ENCODE peak calls at places on chromosomes 11 and 22, in ten cellular contexts. P is IMR-90, L is A549, H is HCT116, B is GM12865, R is pancreas, J is AG10803, S is astrocyte of the spinal cord, N is foreskin fibroblast, V is heart left ventricle. D is an unnamed sample.

GRCh38 chr11:108496643-108497256 is 1.4 kb downstream of the POGLUT3 start:
- DNase-seq in R (no peak), N (peak), L (no peak), H (no peak), P (peak), V (no peak), B (no peak), S (peak), J (peak), D (no peak)

GRCh38 chr22:32539631-32540449 is 65.2 kb downstream of the FBXO7 start:
- DNase-seq in L (peak), V (peak), N (no peak), P (no peak), B (peak), R (no peak), S (no peak), J (no peak), H (no peak), D (no peak)

GRCh38 chr11:66687831-66688281 is 10.2 kb upstream of the RBM4B start:
- DNase-seq in R (no peak), S (no peak), L (no peak), P (no peak), H (no peak), N (no peak), B (no peak), V (no peak), J (no peak), D (no peak)

GRCh38 chr22:23000657-23001439 is 69.5 kb upstream of the GNAZ start:
- DNase-seq in N (no peak), V (no peak), J (no peak), L (no peak), H (no peak), S (no peak), B (no peak), P (no peak), R (no peak), D (no peak)

GRCh38 chr22:46750861-46751260 is 11.6 kb upstream of the TBC1D22A start:
- DNase-seq in N (no peak), H (no peak), R (no peak), L (no peak), J (no peak), B (no peak), P (no peak), V (no peak), S (no peak), D (no peak)

GRCh38 chr22:25940479-25940878 is 198.5 kb downstream of the MYO18B start:
- DNase-seq in S (no peak), N (no peak), R (no peak), V (no peak), L (no peak), H (no peak), P (no peak), B (no peak), J (no peak), D (no peak)

GRCh38 chr11:7796842-7797241 is at the start of gene OR5P2:
- DNase-seq in J (no peak), B (no peak), V (no peak), N (no peak), S (no peak), L (no peak), P (no peak), R (no peak), H (no peak), D (no peak)

GRCh38 chr11:47051217-47051616 is 114.7 kb downstream of the CSTPP1 start:
- DNase-seq in B (no peak), H (no peak), S (peak), V (peak), J (peak), R (no peak), N (no peak), P (peak), L (no peak), D (no peak)

GRCh38 chr22:46128606-46129005 is 21.7 kb upstream of the PPARA start:
- DNase-seq in N (no peak), S (no peak), L (no peak), V (no peak), J (no peak), H (no peak), R (no peak), P (no peak), B (no peak), D (no peak)

GRCh38 chr11:44298862-44299261 is 11.1 kb downstream of the ALX4 start:
- DNase-seq in L (no peak), S (no peak), H (no peak), J (no peak), V (no peak), P (no peak), R (no peak), N (no peak), B (no peak), D (no peak)

GRCh38 chr22:19289475-19290161 is 1.9 kb downstream of the CLTCL1 start:
- DNase-seq in N (no peak), L (no peak), B (no peak), H (no peak), P (peak), J (peak), V (no peak), S (peak), R (no peak), D (no peak)

GRCh38 chr11:11171285-11171684 is 181.8 kb downstream of the CSNK2A3 start:
- DNase-seq in L (no peak), S (peak), N (no peak), H (no peak), J (no peak), V (no peak), R (no peak), P (peak), B (no peak), D (no peak)

GRCh38 chr11:119586181-119586580 is 142.8 kb downstream of the NECTIN1 start:
- DNase-seq in H (no peak), V (no peak), B (no peak), S (no peak), L (no peak), P (no peak), N (no peak), J (no peak), R (no peak), D (no peak)

GRCh38 chr11:133082453-133082781 is 449.9 kb downstream of the OPCML start:
- DNase-seq in V (peak), J (no peak), L (no peak), R (no peak), N (no peak), B (peak), P (no peak), S (no peak), H (no peak), D (no peak)

GRCh38 chr11:76666408-76666807 is 4.1 kb downstream of the LRRC32 start:
- DNase-seq in R (no peak), J (peak), L (no peak), H (no peak), V (peak), B (peak), N (no peak), P (peak), S (peak), D (no peak)

GRCh38 chr22:21961886-21962654 is 9.4 kb upstream of the PPM1F start:
- DNase-seq in B (no peak), S (peak), J (peak), L (peak), R (peak), H (no peak), P (peak), V (peak), N (peak), D (no peak)

GRCh38 chr22:20728523-20729190 is 45.3 kb upstream of the SERPIND1 start:
- DNase-seq in P (no peak), L (no peak), V (no peak), B (no peak), J (no peak), N (no peak), H (no peak), R (no peak), S (no peak), D (no peak)

GRCh38 chr11:249062-249461 is 12.3 kb downstream of the PSMD13 start:
- DNase-seq in P (no peak), B (no peak), H (no peak), J (no peak), S (no peak), R (no peak), V (no peak), L (no peak), N (no peak), D (no peak)

GRCh38 chr11:62505784-62506145 is 40.8 kb downstream of the AHNAK start:
- DNase-seq in J (no peak), B (no peak), N (no peak), R (no peak), V (no peak), L (no peak), S (no peak), H (no peak), P (no peak), D (no peak)

GRCh38 chr11:7967826-7968225 is 2.6 kb upstream of the NLRP10 start:
- DNase-seq in J (peak), R (no peak), H (no peak), P (peak), V (no peak), N (peak), L (no peak), S (no peak), B (no peak), D (no peak)

GRCh38 chr11:47348859-47349258 is 3.6 kb downstream of the MYBPC3 start:
- DNase-seq in N (peak), R (no peak), P (peak), B (peak), L (peak), S (peak), J (no peak), H (peak), V (no peak), D (no peak)

GRCh38 chr22:41857160-41857859 is 24.4 kb downstream of the SREBF2 start:
- DNase-seq in N (peak), L (peak), P (peak), R (no peak), H (peak), B (peak), V (peak), J (peak), S (peak), D (peak)

GRCh38 chr11:77082838-77083552 is 16.2 kb downstream of the CAPN5 start:
- DNase-seq in P (peak), S (no peak), N (no peak), V (peak), J (peak), R (no peak), L (no peak), B (no peak), H (no peak), D (no peak)

GRCh38 chr22:22167791-22168189 is 76.8 kb upstream of the VPREB1 start:
- DNase-seq in P (no peak), H (no peak), N (no peak), L (no peak), J (no peak), S (no peak), R (no peak), B (peak), V (no peak), D (no peak)

GRCh38 chr11:62922189-62922589 is 1.0 kb upstream of the CHRM1 start:
- DNase-seq in V (no peak), S (no peak), B (no peak), H (no peak), J (no peak), L (no peak), R (no peak), N (no peak), P (no peak), D (no peak)

GRCh38 chr11:120130991-120131760 is 6.7 kb downstream of the TRIM29 start:
- DNase-seq in H (no peak), V (peak), N (no peak), L (no peak), P (no peak), B (no peak), J (no peak), R (no peak), S (no peak), D (no peak)

GRCh38 chr11:120197977-120198376 is 12.9 kb upstream of the OAF start:
- DNase-seq in H (no peak), B (no peak), N (no peak), V (no peak), S (no peak), J (no peak), P (no peak), R (no peak), L (no peak), D (no peak)

GRCh38 chr11:71452354-71453020 is 516 bp upstream of the NADSYN1 start:
- DNase-seq in J (peak), H (no peak), B (peak), L (no peak), R (peak), V (peak), S (peak), P (peak), N (peak), D (no peak)

GRCh38 chr11:65428578-65429068 is 6.0 kb downstream of the NEAT1 start:
- DNase-seq in S (peak), L (no peak), J (no peak), B (peak), V (no peak), R (peak), P (no peak), N (no peak), H (no peak), D (no peak)

DNA sequence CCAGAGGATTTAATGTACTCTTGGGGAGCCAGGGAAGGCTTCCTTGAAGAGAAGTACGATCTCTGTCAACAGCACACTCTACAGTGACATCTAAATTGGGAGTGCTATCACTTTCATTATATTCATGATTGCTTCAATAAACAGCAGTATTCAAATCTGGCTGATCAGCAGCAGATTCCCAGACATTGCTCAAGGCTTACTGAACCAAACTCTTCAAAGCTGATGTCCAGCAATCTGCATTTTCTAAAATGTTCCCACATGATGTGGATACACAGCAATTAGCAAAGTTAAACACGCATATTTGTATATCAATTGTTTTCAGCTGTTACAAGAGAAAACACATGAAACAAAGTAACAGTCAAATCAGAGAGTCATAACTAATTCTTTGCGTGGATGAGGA is 44.1 kb downstream of the SYTL2 start:
- DNase-seq in P (peak), L (no peak), J (peak), N (peak), R (no peak), S (no peak), H (no peak), V (no peak), B (no peak), D (no peak)
- TF ChIP-seq CTCF in P (no peak), L (no peak), J (no peak), N (no peak), R (no peak), S (no peak), H (no peak), V (no peak), B (no peak), D (no peak)

GRCh38 chr22:37050913-37051628 is 471 bp upstream of the KCTD17 start:
- DNase-seq in N (no peak), L (no peak), B (no peak), R (no peak), P (no peak), S (no peak), H (no peak), J (no peak), V (no peak), D (no peak)
- H3K4me3 ChIP-seq in N (peak), L (peak), B (peak), R (peak), P (peak), S (peak), H (peak), J (peak), V (no peak), D (peak)

DNA sequence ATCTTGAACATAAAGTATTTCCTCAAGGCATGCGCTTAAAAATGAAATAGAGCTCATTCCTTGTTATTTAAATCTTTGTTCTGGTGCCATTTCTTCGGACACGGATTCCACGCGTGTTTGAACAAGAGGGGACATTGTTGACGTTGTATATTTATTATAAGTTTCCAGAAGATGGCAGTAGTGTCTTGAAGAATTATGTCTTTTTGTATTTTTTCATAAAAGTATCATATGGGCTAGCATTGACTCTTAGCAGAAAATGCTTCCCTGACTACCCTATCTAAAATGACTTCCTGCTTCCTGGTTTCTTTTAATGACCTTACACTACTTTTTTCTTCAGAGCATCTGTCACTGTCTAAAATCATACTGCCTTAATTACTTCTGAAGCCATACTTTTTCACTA is 20.4 kb downstream of the BIRC2 start:
- DNase-seq in V (no peak), N (no peak), J (peak), S (peak), P (peak), H (no peak), L (peak), R (no peak), B (no peak), D (no peak)
- TF ChIP-seq CTCF in V (peak), N (no peak), J (peak), S (no peak), P (peak), H (no peak), L (peak), R (no peak), B (peak), D (no peak)

DNA sequence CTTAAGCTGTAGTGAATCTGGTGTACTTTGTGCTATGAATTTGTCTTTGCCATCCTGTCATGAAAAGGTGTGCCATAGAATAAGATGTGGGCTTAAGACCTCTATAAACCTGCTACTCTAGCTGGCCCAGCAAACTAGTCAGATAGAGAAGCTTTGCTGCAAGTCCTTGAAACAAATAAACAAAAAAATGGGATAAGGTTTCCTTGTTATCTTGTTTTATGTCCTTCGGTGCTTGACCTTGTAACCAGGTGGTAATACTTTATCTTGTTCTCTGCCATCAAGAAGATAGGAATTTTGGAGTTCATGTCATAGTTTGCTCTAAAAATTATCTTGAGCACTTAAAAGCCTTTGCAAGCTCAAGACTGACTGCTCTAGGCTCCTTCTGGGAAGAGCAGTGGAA is 14.3 kb upstream of the TMEM86A start:
- DNase-seq in V (no peak), B (no peak), L (no peak), R (no peak), S (no peak), N (no peak), H (no peak), J (no peak), P (no peak), D (no peak)
- H3K4me3 ChIP-seq in V (no peak), B (no peak), L (no peak), R (no peak), S (no peak), N (no peak), H (no peak), J (no peak), P (no peak), D (no peak)

DNA sequence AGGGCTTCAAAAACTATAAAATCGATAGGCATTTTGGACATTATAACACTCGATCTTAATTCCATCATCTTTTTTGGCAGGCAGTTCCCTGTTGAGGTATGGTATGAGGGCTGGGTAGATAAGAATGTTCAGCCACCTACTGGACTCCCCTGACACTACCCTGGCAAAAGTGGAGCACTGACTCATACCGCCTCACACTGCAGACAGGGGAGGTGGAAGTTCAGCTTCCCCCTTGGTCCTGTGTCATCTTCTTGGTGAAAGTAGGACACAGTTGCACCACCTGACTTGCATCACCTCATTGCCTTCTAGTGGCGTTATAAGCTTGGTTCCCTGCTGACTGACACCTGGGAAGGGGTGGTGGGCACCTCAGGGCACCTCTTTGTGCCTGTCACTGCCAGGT is 30.4 kb downstream of the PAAF1 start:
- DNase-seq in S (no peak), J (peak), L (peak), R (no peak), B (peak), N (peak), V (peak), P (peak), H (peak), D (peak)
- TF ChIP-seq CTCF in S (no peak), J (peak), L (peak), R (no peak), B (no peak), N (no peak), V (peak), P (peak), H (peak), D (no peak)

D was measured in HFF-Myc.